ENCODE peak calls at places on chromosomes 2 and 18, in seven cellular contexts. Y is mesendoderm, H is H1, O is IMR-90, Q is neuronal stem cell, R is trophoblast cell, Z is H9. C is an unnamed sample.

GRCh38 chr18:22355069-22355468 is 62.6 kb downstream of the CTAGE1 start:
- DNase-seq in O (no peak), Z (no peak), H (no peak), R (no peak), Q (no peak), Y (no peak), C (no peak)

GRCh38 chr2:74881626-74882298 is 47.8 kb downstream of the HK2 start:
- DNase-seq in Q (no peak), Y (no peak), R (no peak), H (no peak), O (no peak), Z (no peak), C (no peak)

GRCh38 chr2:168805615-168806014 is 3.2 kb downstream of the NOSTRIN start:
- DNase-seq in Z (no peak), H (no peak), Y (no peak), R (no peak), O (no peak), Q (no peak), C (no peak)

GRCh38 chr18:44654555-44654954 is 26.1 kb upstream of the SETBP1 start:
- DNase-seq in O (peak; percentile 45), H (no peak), Q (no peak), Z (no peak), Y (peak; percentile 65), R (peak; percentile 25), C (peak; percentile 54)

GRCh38 chr18:3879836-3880120 is 429.8 kb downstream of the TGIF1 start:
- DNase-seq in O (no peak), Y (no peak), R (no peak), Z (no peak), H (no peak), Q (no peak), C (no peak)

GRCh38 chr18:3097082-3097481 is 84.1 kb upstream of the LPIN2 start:
- DNase-seq in Q (no peak), Z (no peak), R (no peak), Y (no peak), O (no peak), H (no peak), C (no peak)

GRCh38 chr18:26919656-26920055 is 54.1 kb upstream of the AQP4 start:
- DNase-seq in O (no peak), Y (no peak), H (no peak), R (no peak), Q (no peak), Z (no peak), C (peak; percentile 33)

GRCh38 chr2:20642026-20642971 is 8.6 kb downstream of the HS1BP3 start:
- DNase-seq in R (peak; percentile 63), Y (peak; percentile 79), O (peak; percentile 57), Q (no peak), Z (peak; percentile 84), H (peak; percentile 50), C (peak; percentile 72)

GRCh38 chr2:193966590-193966989 is 1690.4 kb upstream of the SLC39A10 start:
- DNase-seq in R (no peak), Y (peak; percentile 84), Z (no peak), Q (no peak), H (no peak), O (peak; percentile 0), C (peak; percentile 53)

GRCh38 chr2:43424262-43425207 is 171.3 kb downstream of the THADA start:
- DNase-seq in H (no peak), Y (no peak), Q (no peak), O (no peak), Z (no peak), R (no peak), C (no peak)

GRCh38 chr2:100621371-100621910 is 58.6 kb downstream of the PDCL3 start:
- DNase-seq in Q (no peak), Y (no peak), Z (no peak), O (no peak), R (no peak), H (no peak), C (no peak)

GRCh38 chr2:112658820-112659667 is 13.3 kb downstream of the SLC20A1 start:
- DNase-seq in R (no peak), Z (no peak), Q (no peak), Y (no peak), H (no peak), O (no peak), C (no peak)

GRCh38 chr2:56239437-56239836 is 55.6 kb downstream of the CCDC85A start:
- DNase-seq in Y (no peak), H (no peak), R (no peak), O (peak; percentile 7), Z (no peak), Q (no peak), C (peak; percentile 42)

GRCh38 chr18:41761329-41762028 is 193.6 kb upstream of the PIK3C3 start:
- DNase-seq in H (no peak), Q (no peak), O (peak; percentile 84), Z (no peak), Y (no peak), R (peak; percentile 44), C (peak; percentile 85)

GRCh38 chr2:174180165-174180724 is 68.1 kb downstream of the OLA1 start:
- DNase-seq in Y (peak; percentile 77), R (no peak), Z (no peak), H (no peak), O (no peak), Q (no peak), C (peak; percentile 43)

GRCh38 chr2:81529944-81530343 is 1225.4 kb upstream of the LRRTM1 start:
- DNase-seq in O (no peak), Q (no peak), R (no peak), Z (no peak), H (no peak), Y (no peak), C (no peak)
- H3K23ac ChIP-seq in O (no peak overlapping the region), Q (no peak overlapping the region), R (no peak overlapping the region), Z (no peak overlapping the region), H (no peak overlapping the region), Y (no peak overlapping the region), C (no peak overlapping the region)

GRCh38 chr2:222862915-222863544 is 2.2 kb downstream of the ACSL3 start:
- DNase-seq in R (no peak), Q (no peak), H (no peak), O (no peak), Z (no peak), Y (no peak), C (no peak)

GRCh38 chr2:222866358-222866960 is 5.6 kb downstream of the ACSL3 start:
- DNase-seq in Y (no peak), R (no peak), Q (no peak), H (no peak), O (no peak), Z (no peak), C (no peak)

GRCh38 chr2:222865301-222865700 is 4.5 kb downstream of the ACSL3 start:
- DNase-seq in Q (no peak), R (no peak), Y (no peak), Z (no peak), O (no peak), H (no peak), C (no peak)

GRCh38 chr2:222862068-222862914 is 1.5 kb downstream of the ACSL3 start:
- DNase-seq in Q (no peak), O (peak; percentile 62), Y (no peak), H (no peak), Z (no peak), R (no peak), C (peak; percentile 63)

GRCh38 chr2:222864296-222864695 is 3.5 kb downstream of the ACSL3 start:
- DNase-seq in H (no peak), O (peak; percentile 84), Z (peak; percentile 74), Q (peak; percentile 17), Y (peak; percentile 92), R (no peak), C (peak; percentile 83)
- H3K23ac ChIP-seq in H (no peak overlapping the region), O (no peak overlapping the region), Z (no peak overlapping the region), Q (no peak overlapping the region), Y (no peak overlapping the region), R (peak overlapping the region; percentile 37), C (peak overlapping the region; percentile 40)

GRCh38 chr2:15365411-15365810 is 195.7 kb downstream of the NBAS start:
- DNase-seq in H (no peak), Y (no peak), R (no peak), O (no peak), Q (no peak), Z (no peak), C (no peak)
- H3K23ac ChIP-seq in H (no peak overlapping the region), Y (no peak overlapping the region), R (no peak overlapping the region), O (no peak overlapping the region), Q (no peak overlapping the region), Z (no peak overlapping the region), C (no peak overlapping the region)

GRCh38 chr2:96329416-96329815 is 4.3 kb downstream of the ITPRIPL1 start:
- DNase-seq in R (no peak), Y (no peak), Q (no peak), Z (no peak), O (peak; percentile 48), H (no peak), C (no peak)
- H3K23ac ChIP-seq in R (no peak overlapping the region), Y (no peak overlapping the region), Q (no peak overlapping the region), Z (no peak overlapping the region), O (no peak overlapping the region), H (no peak overlapping the region), C (no peak overlapping the region)

DNA sequence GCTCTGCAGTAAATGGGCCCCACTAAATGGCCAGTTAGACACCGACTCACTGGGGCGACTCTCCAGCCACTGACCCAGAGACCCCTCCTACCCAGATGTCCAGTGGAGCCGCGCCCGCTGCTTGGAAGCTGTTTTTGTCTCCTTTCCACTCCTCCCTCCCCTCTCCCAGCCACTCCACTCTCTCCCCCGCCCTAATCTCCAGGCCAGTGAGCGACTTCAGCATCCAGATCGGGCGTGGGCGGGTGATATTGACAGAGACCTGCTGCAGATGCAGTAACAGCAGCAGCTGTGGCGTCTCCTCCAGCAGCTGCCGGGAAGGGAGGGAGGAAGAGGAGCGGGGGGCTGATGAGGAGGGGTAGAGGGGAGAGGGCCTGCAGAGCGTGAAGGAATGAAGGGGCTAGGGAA is at the start of gene SCN7A:
- DNase-seq in O (peak; percentile 81), R (no peak), Z (peak; percentile 62), H (peak; percentile 13), Y (peak; percentile 51), Q (peak; percentile 69), C (peak; percentile 24)
- H3K23ac ChIP-seq in O (peak within 1 kb of the TSS; percentile 58), R (no peak within 1 kb of the TSS), Z (no peak within 1 kb of the TSS), H (no peak within 1 kb of the TSS), Y (no peak within 1 kb of the TSS), Q (no peak within 1 kb of the TSS), C (no peak within 1 kb of the TSS)